ENCODE peak calls at places on chromosomes 12 and 14, in four cellular contexts. L, S, W and Q are unnamed samples.

GRCh38 chr12:49967042-49967776 is 5.5 kb downstream of the AQP5 start:
- DNase-seq in L (peak), W (peak), S (peak), Q (peak)

GRCh38 chr12:30877110-30877875 is 49.3 kb upstream of the TSPAN11 start:
- DNase-seq in S (no peak), L (no peak), W (no peak), Q (no peak)

GRCh38 chr12:95633049-95633545 is 81.8 kb upstream of the USP44 start:
- DNase-seq in L (peak), S (no peak), W (no peak), Q (peak)

GRCh38 chr12:31272607-31273225 is 53.2 kb downstream of the SINHCAF start:
- DNase-seq in W (no peak), S (no peak), L (no peak), Q (no peak)

GRCh38 chr12:49823951-49824350 is 4.3 kb downstream of the NCKAP5L start:
- DNase-seq in W (no peak), L (no peak), S (no peak), Q (no peak)

GRCh38 chr12:85836716-85837100 is 499 bp upstream of the RASSF9 start:
- DNase-seq in W (no peak), S (no peak), L (no peak), Q (no peak)

GRCh38 chr12:50258167-50258551 is 25.2 kb downstream of the LIMA1 start:
- DNase-seq in L (no peak), S (no peak), W (no peak), Q (peak)

GRCh38 chr14:29668201-29668600 is 259.4 kb downstream of the PRKD1 start:
- DNase-seq in W (no peak), L (no peak), S (no peak), Q (no peak)

GRCh38 chr14:96624661-96625435 is 122.7 kb downstream of the PAPOLA start:
- DNase-seq in W (no peak), L (no peak), S (no peak), Q (no peak)

GRCh38 chr14:81031488-81031887 is 76.1 kb downstream of the TSHR start:
- DNase-seq in S (no peak), L (no peak), W (no peak), Q (no peak)

GRCh38 chr12:19421503-19422282 is 17.6 kb upstream of the AEBP2 start:
- DNase-seq in S (no peak), L (no peak), W (no peak), Q (no peak)

GRCh38 chr12:90858261-90858660 is 96.7 kb downstream of the CCER1 start:
- DNase-seq in W (no peak), L (peak), S (no peak), Q (no peak)

GRCh38 chr14:104435147-104436046 is 144.2 kb upstream of the C14orf180 start:
- DNase-seq in S (no peak), L (no peak), W (no peak), Q (no peak)

GRCh38 chr14:88264116-88264515 is 59.0 kb downstream of the KCNK10 start:
- DNase-seq in S (no peak), W (no peak), L (no peak), Q (no peak)

GRCh38 chr12:100216337-100216736 is 15.7 kb downstream of the ACTR6 start:
- DNase-seq in W (no peak), S (no peak), L (no peak), Q (no peak)

GRCh38 chr12:14314801-14315200 is 50.7 kb upstream of the ATF7IP start:
- DNase-seq in S (peak), W (no peak), L (no peak), Q (no peak)

GRCh38 chr14:96587823-96588385 is 85.7 kb downstream of the PAPOLA start:
- DNase-seq in L (no peak), S (no peak), W (no peak), Q (no peak)

GRCh38 chr12:15837141-15837781 is 44.9 kb upstream of the STRAP start:
- DNase-seq in W (no peak), L (peak), S (no peak), Q (no peak)

GRCh38 chr12:28787151-28787550 is 361.9 kb upstream of the FAR2 start:
- DNase-seq in W (no peak), S (no peak), L (peak), Q (no peak)

GRCh38 chr14:48398675-48399282 is 723.4 kb upstream of the MDGA2 start:
- DNase-seq in L (peak), W (peak), S (no peak), Q (peak)

GRCh38 chr12:50647031-50647430 is 116.9 kb upstream of the ATF1 start:
- DNase-seq in S (no peak), L (no peak), W (no peak), Q (no peak)

GRCh38 chr12:11731455-11731854 is 82.0 kb downstream of the ETV6 start:
- DNase-seq in W (no peak), L (peak), S (no peak), Q (peak)

GRCh38 chr14:61514006-61514830 is 181.1 kb upstream of the HIF1A start:
- DNase-seq in W (no peak), L (peak), S (no peak), Q (no peak)

GRCh38 chr12:67377541-67377940 is 108.4 kb downstream of the CAND1 start:
- DNase-seq in L (no peak), W (no peak), S (no peak), Q (no peak)

GRCh38 chr12:51717325-51717925 is 126.4 kb downstream of the SCN8A start:
- DNase-seq in L (no peak), W (no peak), S (no peak), Q (no peak)

GRCh38 chr14:99136047-99136400 is 136.0 kb downstream of the BCL11B start:
- DNase-seq in W (no peak), S (no peak), L (no peak), Q (no peak)

GRCh38 chr12:121120323-121120722 is 12.4 kb upstream of the P2RX7 start:
- DNase-seq in L (no peak), W (no peak), S (no peak), Q (no peak)

GRCh38 chr12:1093166-1093751 is 102.2 kb downstream of the ERC1 start:
- DNase-seq in L (peak), W (peak), S (no peak), Q (peak)
- TF ChIP-seq ELK1 in L (no peak), W (no peak), S (no peak), Q (no peak)

GRCh38 chr14:22872833-22873520 is 1.4 kb downstream of the LRP10 start:
- DNase-seq in W (no peak), L (no peak), S (no peak), Q (no peak)
- TF ChIP-seq CTCF in W (no peak), L (no peak), S (no peak), Q (peak)

DNA sequence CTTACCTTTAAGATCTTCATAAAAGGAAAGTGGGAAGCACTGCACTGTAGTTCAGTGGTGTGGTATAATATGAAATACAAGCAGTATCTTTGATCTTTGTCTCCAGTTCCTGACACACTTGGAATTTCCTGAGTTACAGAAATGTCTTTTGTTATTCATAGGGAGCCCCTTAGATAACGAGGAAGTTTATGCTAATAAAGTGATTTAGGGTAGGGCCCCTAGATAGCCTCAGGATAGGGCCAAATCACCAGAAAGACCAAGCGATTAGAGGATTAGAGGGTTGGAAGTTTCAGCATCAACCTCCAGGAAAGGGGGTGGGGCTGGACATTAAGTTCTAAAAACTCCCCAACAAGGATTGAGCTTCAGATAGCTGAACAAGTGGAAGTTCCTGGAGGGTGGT is 29.9 kb upstream of the DDHD1 start:
- DNase-seq in S (no peak), L (no peak), W (no peak), Q (no peak)
- TF ChIP-seq ELK1 in S (no peak), L (no peak), W (no peak), Q (no peak)

GRCh38 chr12:98743362-98743953 is 98.4 kb downstream of the APAF1 start:
- DNase-seq in S (no peak), W (peak), L (peak), Q (peak)
- TF ChIP-seq CTCF in S (peak), W (peak), L (peak), Q (peak)

GRCh38 chr12:65362231-65362630 is 83.7 kb downstream of the MSRB3 start:
- DNase-seq in W (no peak), L (peak), S (no peak), Q (no peak)

GRCh38 chr12:65364021-65364420 is 85.5 kb downstream of the MSRB3 start:
- DNase-seq in W (no peak), L (peak), S (no peak), Q (no peak)

GRCh38 chr12:65372574-65372973 is 94.1 kb downstream of the MSRB3 start:
- DNase-seq in S (no peak), L (peak), W (no peak), Q (no peak)

DNA sequence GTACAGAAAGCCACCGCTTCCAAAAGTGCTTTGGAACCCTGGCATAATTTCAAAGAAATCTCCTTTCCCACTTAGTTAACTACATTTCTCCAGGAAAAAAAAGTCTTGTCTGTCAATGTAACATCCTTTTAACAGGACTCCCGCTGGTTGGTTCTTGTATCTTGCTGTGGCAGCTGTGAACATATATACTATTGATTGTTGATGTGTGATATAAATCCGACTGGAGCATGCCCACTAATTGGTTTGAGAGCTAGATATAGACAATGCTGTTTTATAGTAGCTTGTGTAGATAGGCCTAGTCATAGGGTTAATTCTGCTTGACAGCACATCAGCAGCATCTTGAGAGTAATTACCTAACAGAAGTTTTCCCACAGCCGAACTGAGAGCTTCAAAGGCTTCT is 89.6 kb downstream of the MSRB3 start:
- DNase-seq in L (no peak), S (no peak), W (no peak), Q (no peak)
- TF ChIP-seq ELK1 in L (no peak), S (no peak), W (no peak), Q (no peak)

GRCh38 chr12:125239563-125239962 is 174.3 kb downstream of the AACS start:
- DNase-seq in S (no peak), W (no peak), L (no peak), Q (no peak)
- TF ChIP-seq CTCF in S (no peak), W (no peak), L (no peak), Q (no peak)